ENCODE peak calls at places on chromosome 11, in seven cellular contexts. G, N, Q, L, I, S and U are unnamed samples.

GRCh38 chr11:44004452-44004833 is 43.3 kb upstream of the ACCSL start:
- DNase-seq in I (no peak), S (no peak), L (no peak), G (no peak), Q (no peak), N (no peak), U (no peak)

GRCh38 chr11:110287537-110287936 is 8.9 kb downstream of the RDX start:
- DNase-seq in S (no peak), Q (no peak), I (no peak), L (no peak), G (no peak), N (no peak), U (no peak)

GRCh38 chr11:64484308-64485061 is 106.5 kb upstream of the SLC22A12 start:
- DNase-seq in S (no peak), G (no peak), L (no peak), N (no peak), I (no peak), Q (no peak), U (no peak)

GRCh38 chr11:81658722-81659121 is 1074.9 kb downstream of the FAM181B start:
- DNase-seq in I (no peak), G (no peak), S (peak; percentile 20), Q (no peak), L (peak; percentile 10), N (peak; percentile 4), U (no peak)

GRCh38 chr11:66915866-66916265 is 42.3 kb downstream of the PC start:
- DNase-seq in S (no peak), G (no peak), N (no peak), L (no peak), Q (no peak), I (no peak), U (no peak)

GRCh38 chr11:113603277-113604059 is 102.6 kb downstream of the TMPRSS5 start:
- DNase-seq in Q (no peak), N (no peak), G (no peak), L (no peak), S (no peak), I (no peak), U (no peak)

GRCh38 chr11:129846508-129847335 is 31.1 kb downstream of the TMEM45B start:
- DNase-seq in Q (peak; percentile 17), N (no peak), S (peak; percentile 83), I (no peak), L (no peak), G (no peak), U (no peak)

GRCh38 chr11:1156506-1157340 is 1.0 kb upstream of the MUC5AC start:
- DNase-seq in I (no peak), N (no peak), G (no peak), Q (no peak), L (no peak), S (no peak), U (no peak)

GRCh38 chr11:118415739-118416068 is 14.3 kb downstream of the ATP5MG start:
- DNase-seq in I (no peak), N (peak; percentile 47), L (peak; percentile 68), G (no peak), S (no peak), Q (no peak), U (no peak)

GRCh38 chr11:30153008-30153407 is 77.8 kb upstream of the FSHB start:
- DNase-seq in I (no peak), Q (no peak), G (no peak), S (no peak), N (no peak), L (no peak), U (no peak)

GRCh38 chr11:79179087-79179486 is 261.7 kb downstream of the TENM4 start:
- DNase-seq in L (no peak), N (no peak), I (no peak), G (no peak), S (no peak), Q (no peak), U (no peak)

GRCh38 chr11:120522021-120522420 is 10.5 kb downstream of the GRIK4 start:
- DNase-seq in G (no peak), I (no peak), N (no peak), S (no peak), L (no peak), Q (no peak), U (no peak)

GRCh38 chr11:18523079-18523478 is 3.7 kb downstream of the TSG101 start:
- DNase-seq in Q (no peak), I (no peak), G (no peak), S (no peak), L (no peak), N (no peak), U (no peak)

GRCh38 chr11:96324912-96325311 is 18.1 kb downstream of the MAML2 start:
- DNase-seq in Q (no peak), L (no peak), S (no peak), G (no peak), I (no peak), N (no peak), U (no peak)

GRCh38 chr11:3942160-3942955 is 86.9 kb downstream of the STIM1 start:
- DNase-seq in S (peak; percentile 84), I (no peak), L (no peak), Q (no peak), G (no peak), N (no peak), U (no peak)

GRCh38 chr11:78646564-78647185 is 72.0 kb upstream of the NARS2 start:
- DNase-seq in I (no peak), L (peak; percentile 54), Q (no peak), G (no peak), S (peak; percentile 59), N (peak; percentile 69), U (no peak)

GRCh38 chr11:67520856-67521824 is 2.1 kb downstream of the CABP2 start:
- DNase-seq in G (no peak), S (no peak), L (no peak), Q (no peak), I (no peak), N (no peak), U (no peak)

GRCh38 chr11:119591836-119592310 is 137.1 kb downstream of the NECTIN1 start:
- DNase-seq in I (no peak), G (no peak), L (no peak), Q (no peak), S (no peak), N (no peak), U (no peak)

GRCh38 chr11:44817207-44817944 is 90.6 kb downstream of the TSPAN18 start:
- DNase-seq in Q (no peak), I (no peak), L (no peak), S (no peak), N (no peak), G (no peak), U (no peak)

GRCh38 chr11:117457031-117457785 is 129.6 kb downstream of the CEP164 start:
- DNase-seq in G (no peak), I (no peak), L (no peak), Q (no peak), S (no peak), N (no peak), U (no peak)

DNA sequence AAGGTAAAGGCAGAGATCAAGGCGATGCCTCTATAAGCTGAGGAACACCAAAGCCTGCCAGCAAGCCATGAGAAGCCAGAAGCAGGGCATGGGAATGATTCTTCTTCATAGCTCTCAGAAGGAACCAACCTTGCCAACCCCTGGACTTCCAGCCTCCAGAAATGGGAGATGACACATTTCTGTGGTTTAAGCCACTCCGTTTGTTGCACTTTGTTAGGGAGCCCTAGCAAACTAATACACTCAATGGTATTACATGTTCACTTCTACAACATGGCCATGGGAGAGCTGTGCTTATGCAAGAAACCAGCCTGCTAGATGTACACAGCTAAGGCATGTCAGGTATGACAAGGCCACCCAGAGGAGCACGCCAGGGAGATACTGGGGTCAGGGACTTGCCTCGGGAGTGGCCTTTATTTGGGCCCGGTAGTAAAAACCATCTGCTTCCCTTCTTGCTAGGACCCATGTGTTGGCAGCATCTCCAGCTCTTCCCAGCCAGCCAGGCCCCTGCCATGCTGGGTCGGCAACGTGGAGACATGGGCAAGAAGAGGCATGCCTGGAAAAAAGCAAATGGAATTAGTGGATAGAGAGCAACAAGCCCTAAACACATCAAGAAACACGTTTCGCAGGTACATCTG is 3.6 kb downstream of the C11orf16 start:
- DNase-seq in S (peak; percentile 48), G (no peak), I (no peak), N (no peak), L (no peak), Q (no peak), U (no peak)
- TF ChIP-seq TAF1 in S (no peak), G (no peak), I (no peak), N (no peak), L (no peak), Q (no peak), U (no peak)

GRCh38 chr11:65861165-65861505 is 902 bp downstream of the MUS81 start:
- DNase-seq in G (no peak), N (no peak), I (no peak), Q (no peak), S (no peak), L (no peak), U (no peak)
- TF ChIP-seq TAF1 in G (no peak), N (no peak), I (no peak), Q (no peak), S (no peak), L (no peak), U (no peak)

GRCh38 chr11:94912806-94913205 is 60.5 kb downstream of the CWC15 start:
- DNase-seq in S (no peak), I (no peak), G (no peak), N (no peak), L (no peak), Q (no peak), U (no peak)

GRCh38 chr11:94910281-94910680 is 63.1 kb downstream of the CWC15 start:
- DNase-seq in G (no peak), S (no peak), L (no peak), N (no peak), Q (no peak), I (no peak), U (no peak)

GRCh38 chr11:94910779-94911178 is 62.6 kb downstream of the CWC15 start:
- DNase-seq in Q (no peak), I (no peak), S (no peak), N (no peak), L (no peak), G (no peak), U (no peak)

DNA sequence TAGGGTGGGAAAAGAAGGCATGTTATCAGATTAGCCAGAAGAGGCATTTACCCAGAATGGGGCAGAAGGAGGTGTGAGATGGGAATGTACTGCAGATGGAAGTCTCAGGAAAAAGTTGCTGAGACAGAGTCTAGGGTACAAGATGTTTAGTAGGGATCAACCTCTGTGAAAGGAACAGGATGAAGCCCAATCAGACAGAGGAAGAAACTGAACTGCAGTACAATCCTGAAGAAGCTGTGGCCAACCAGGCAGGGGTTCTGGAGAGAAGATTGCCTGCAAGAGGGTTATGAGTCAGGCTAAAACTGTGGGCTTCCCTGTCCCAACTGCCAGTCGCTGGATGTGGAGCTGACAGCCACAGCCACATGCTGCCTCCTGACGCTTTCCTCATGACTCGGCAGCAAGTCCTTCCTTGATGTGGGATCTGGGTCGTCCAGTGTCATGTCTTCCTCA is 64.0 kb downstream of the CWC15 start:
- DNase-seq in N (no peak), S (no peak), I (no peak), L (no peak), Q (no peak), G (no peak), U (no peak)
- TF ChIP-seq TAF1 in N (no peak), S (no peak), I (no peak), L (no peak), Q (no peak), G (no peak), U (no peak)

DNA sequence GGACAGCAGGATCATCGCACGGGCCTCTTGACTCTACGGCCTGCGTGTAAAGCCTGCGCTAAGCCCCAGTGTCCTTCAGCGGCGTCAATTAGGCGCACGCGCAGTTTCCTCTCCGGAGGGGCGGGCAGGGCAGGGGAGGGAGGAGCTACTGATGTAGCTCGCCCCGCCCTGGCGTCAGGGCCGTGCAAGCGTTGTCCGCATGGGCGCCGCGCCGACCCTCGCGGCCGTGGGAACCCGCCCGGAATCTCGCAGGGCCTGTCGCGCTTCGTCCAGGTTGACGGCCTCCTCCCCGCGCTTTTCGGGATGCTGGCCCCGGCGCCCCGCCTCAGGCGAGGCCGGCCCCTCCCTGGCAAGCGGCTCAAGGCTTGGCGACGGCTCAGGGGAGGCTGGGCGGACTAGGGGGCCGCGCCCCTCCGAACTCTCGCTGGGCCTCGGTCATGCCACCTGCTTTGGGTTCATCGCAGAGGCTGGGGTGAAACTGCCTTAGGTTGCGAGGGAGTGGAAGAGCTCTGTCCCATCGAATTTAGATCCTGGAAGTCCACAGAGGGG is 61.1 kb downstream of the ST3GAL4 start:
- DNase-seq in L (peak; percentile 88), I (no peak), Q (peak; percentile 27), N (no peak), G (peak; percentile 91), S (no peak), U (peak; percentile 68)
- TF ChIP-seq TAF1 in L (no peak), I (peak; percentile 13), Q (no peak), N (no peak), G (no peak), S (no peak), U (no peak)